ENCODE peak calls at places on chromosomes 3 and 15, in eight cellular contexts. One of them, this sample, is unnamed.

GRCh38 chr15:89926158-89926557 is 13.4 kb upstream of the ARPIN start:
- DNase-seq in renal cortical epithelial cell: no peak
- DNase-seq in lower lobe of right lung: no peak
- DNase-seq in ovary: no peak
- DNase-seq in neural crest cell: no peak
- DNase-seq in stimulated activated CD4-positive, alpha-beta T cell treated with anti-CD3 and anti-CD28 coated beads, Interleukin-2, amount 100 ng/mL, for 48 hours: no peak
- DNase-seq in endothelial cell: no peak
- DNase-seq in Ammon's horn: no peak
- DNase-seq in this sample: no peak

GRCh38 chr3:42402394-42403100 is 7.9 kb downstream of the LYZL4 start:
- DNase-seq in renal cortical epithelial cell: no peak
- DNase-seq in lower lobe of right lung: no peak
- DNase-seq in ovary: no peak
- DNase-seq in neural crest cell: no peak
- DNase-seq in stimulated activated CD4-positive, alpha-beta T cell treated with anti-CD3 and anti-CD28 coated beads, Interleukin-2, amount 100 ng/mL, for 48 hours: no peak
- DNase-seq in endothelial cell: no peak
- DNase-seq in Ammon's horn: no peak
- DNase-seq in this sample: no peak

GRCh38 chr15:44207643-44208042 is 12.6 kb upstream of the FRMD5 start:
- DNase-seq in renal cortical epithelial cell: peak; percentile 49
- DNase-seq in lower lobe of right lung: no peak
- DNase-seq in ovary: no peak
- DNase-seq in neural crest cell: no peak
- DNase-seq in stimulated activated CD4-positive, alpha-beta T cell treated with anti-CD3 and anti-CD28 coated beads, Interleukin-2, amount 100 ng/mL, for 48 hours: no peak
- DNase-seq in endothelial cell: no peak
- DNase-seq in Ammon's horn: peak; percentile 5
- DNase-seq in this sample: no peak

GRCh38 chr3:39019299-39019698 is 32.4 kb downstream of the SCN11A start:
- DNase-seq in renal cortical epithelial cell: no peak
- DNase-seq in lower lobe of right lung: no peak
- DNase-seq in ovary: no peak
- DNase-seq in neural crest cell: no peak
- DNase-seq in stimulated activated CD4-positive, alpha-beta T cell treated with anti-CD3 and anti-CD28 coated beads, Interleukin-2, amount 100 ng/mL, for 48 hours: no peak
- DNase-seq in endothelial cell: no peak
- DNase-seq in Ammon's horn: no peak
- DNase-seq in this sample: no peak

GRCh38 chr3:195921334-195921771 is 13.0 kb upstream of the TNK2 start:
- DNase-seq in renal cortical epithelial cell: no peak
- DNase-seq in lower lobe of right lung: no peak
- DNase-seq in ovary: no peak
- DNase-seq in neural crest cell: no peak
- DNase-seq in stimulated activated CD4-positive, alpha-beta T cell treated with anti-CD3 and anti-CD28 coated beads, Interleukin-2, amount 100 ng/mL, for 48 hours: no peak
- DNase-seq in endothelial cell: no peak
- DNase-seq in Ammon's horn: no peak
- DNase-seq in this sample: no peak

GRCh38 chr3:105598047-105598796 is 231.5 kb downstream of the ALCAM start:
- DNase-seq in renal cortical epithelial cell: peak; percentile 90
- DNase-seq in lower lobe of right lung: no peak
- DNase-seq in ovary: no peak
- DNase-seq in neural crest cell: no peak
- DNase-seq in stimulated activated CD4-positive, alpha-beta T cell treated with anti-CD3 and anti-CD28 coated beads, Interleukin-2, amount 100 ng/mL, for 48 hours: no peak
- DNase-seq in endothelial cell: no peak
- DNase-seq in Ammon's horn: no peak
- DNase-seq in this sample: no peak

GRCh38 chr3:31240894-31241293 is 291.8 kb upstream of the STT3B start:
- DNase-seq in renal cortical epithelial cell: peak; percentile 10
- DNase-seq in lower lobe of right lung: no peak
- DNase-seq in ovary: no peak
- DNase-seq in neural crest cell: no peak
- DNase-seq in stimulated activated CD4-positive, alpha-beta T cell treated with anti-CD3 and anti-CD28 coated beads, Interleukin-2, amount 100 ng/mL, for 48 hours: no peak
- DNase-seq in endothelial cell: no peak
- DNase-seq in Ammon's horn: no peak
- DNase-seq in this sample: no peak

GRCh38 chr3:47034868-47035489 is 55.5 kb downstream of the NBEAL2 start:
- DNase-seq in renal cortical epithelial cell: no peak
- DNase-seq in lower lobe of right lung: no peak
- DNase-seq in ovary: no peak
- DNase-seq in neural crest cell: no peak
- DNase-seq in stimulated activated CD4-positive, alpha-beta T cell treated with anti-CD3 and anti-CD28 coated beads, Interleukin-2, amount 100 ng/mL, for 48 hours: no peak
- DNase-seq in endothelial cell: no peak
- DNase-seq in Ammon's horn: peak; percentile 54
- DNase-seq in this sample: no peak

GRCh38 chr3:53254190-53254809 is 1.5 kb downstream of the TKT start:
- DNase-seq in renal cortical epithelial cell: no peak
- DNase-seq in lower lobe of right lung: no peak
- DNase-seq in ovary: no peak
- DNase-seq in neural crest cell: no peak
- DNase-seq in stimulated activated CD4-positive, alpha-beta T cell treated with anti-CD3 and anti-CD28 coated beads, Interleukin-2, amount 100 ng/mL, for 48 hours: no peak
- DNase-seq in endothelial cell: no peak
- DNase-seq in Ammon's horn: no peak
- DNase-seq in this sample: no peak

GRCh38 chr15:66707310-66708160 is 5.5 kb downstream of the SMAD6 start:
- DNase-seq in renal cortical epithelial cell: peak; percentile 54
- DNase-seq in lower lobe of right lung: no peak
- DNase-seq in ovary: peak; percentile 57
- DNase-seq in neural crest cell: no peak
- DNase-seq in stimulated activated CD4-positive, alpha-beta T cell treated with anti-CD3 and anti-CD28 coated beads, Interleukin-2, amount 100 ng/mL, for 48 hours: no peak
- DNase-seq in endothelial cell: peak; percentile 36
- DNase-seq in Ammon's horn: no peak
- DNase-seq in this sample: peak; percentile 40

GRCh38 chr3:113744941-113745272 is 1.1 kb downstream of the NAA50 start:
- DNase-seq in renal cortical epithelial cell: no peak
- DNase-seq in lower lobe of right lung: no peak
- DNase-seq in ovary: no peak
- DNase-seq in neural crest cell: no peak
- DNase-seq in stimulated activated CD4-positive, alpha-beta T cell treated with anti-CD3 and anti-CD28 coated beads, Interleukin-2, amount 100 ng/mL, for 48 hours: no peak
- DNase-seq in endothelial cell: no peak
- DNase-seq in Ammon's horn: no peak
- DNase-seq in this sample: no peak

GRCh38 chr15:64216161-64216560 is 53.3 kb upstream of the PPIB start:
- DNase-seq in renal cortical epithelial cell: no peak
- DNase-seq in lower lobe of right lung: no peak
- DNase-seq in ovary: no peak
- DNase-seq in neural crest cell: no peak
- DNase-seq in stimulated activated CD4-positive, alpha-beta T cell treated with anti-CD3 and anti-CD28 coated beads, Interleukin-2, amount 100 ng/mL, for 48 hours: no peak
- DNase-seq in endothelial cell: no peak
- DNase-seq in Ammon's horn: no peak
- DNase-seq in this sample: no peak

GRCh38 chr3:113615976-113616375 is 80.5 kb downstream of the USF3 start:
- DNase-seq in renal cortical epithelial cell: no peak
- DNase-seq in lower lobe of right lung: no peak
- DNase-seq in ovary: no peak
- DNase-seq in neural crest cell: no peak
- DNase-seq in stimulated activated CD4-positive, alpha-beta T cell treated with anti-CD3 and anti-CD28 coated beads, Interleukin-2, amount 100 ng/mL, for 48 hours: no peak
- DNase-seq in endothelial cell: no peak
- DNase-seq in Ammon's horn: no peak
- DNase-seq in this sample: no peak

GRCh38 chr3:188036375-188036985 is 117.5 kb upstream of the LPP start:
- DNase-seq in renal cortical epithelial cell: no peak
- DNase-seq in lower lobe of right lung: no peak
- DNase-seq in ovary: no peak
- DNase-seq in neural crest cell: no peak
- DNase-seq in stimulated activated CD4-positive, alpha-beta T cell treated with anti-CD3 and anti-CD28 coated beads, Interleukin-2, amount 100 ng/mL, for 48 hours: no peak
- DNase-seq in endothelial cell: no peak
- DNase-seq in Ammon's horn: no peak
- DNase-seq in this sample: peak; percentile 26

GRCh38 chr15:37101634-37102314 is 1.4 kb upstream of the MEIS2 start:
- DNase-seq in renal cortical epithelial cell: no peak
- DNase-seq in lower lobe of right lung: peak; percentile 74
- DNase-seq in ovary: peak; percentile 81
- DNase-seq in neural crest cell: peak; percentile 73
- DNase-seq in stimulated activated CD4-positive, alpha-beta T cell treated with anti-CD3 and anti-CD28 coated beads, Interleukin-2, amount 100 ng/mL, for 48 hours: no peak
- DNase-seq in endothelial cell: peak; percentile 75
- DNase-seq in Ammon's horn: peak; percentile 74
- DNase-seq in this sample: peak; percentile 81

GRCh38 chr15:80576519-80577090 is 118.5 kb upstream of the ABHD17C start:
- DNase-seq in renal cortical epithelial cell: no peak
- DNase-seq in lower lobe of right lung: no peak
- DNase-seq in ovary: no peak
- DNase-seq in neural crest cell: no peak
- DNase-seq in stimulated activated CD4-positive, alpha-beta T cell treated with anti-CD3 and anti-CD28 coated beads, Interleukin-2, amount 100 ng/mL, for 48 hours: no peak
- DNase-seq in endothelial cell: no peak
- DNase-seq in Ammon's horn: no peak
- DNase-seq in this sample: no peak

GRCh38 chr15:42404461-42405235 is 45.3 kb downstream of the CAPN3 start:
- DNase-seq in renal cortical epithelial cell: peak; percentile 8
- DNase-seq in lower lobe of right lung: no peak
- DNase-seq in ovary: no peak
- DNase-seq in neural crest cell: peak; percentile 15
- DNase-seq in stimulated activated CD4-positive, alpha-beta T cell treated with anti-CD3 and anti-CD28 coated beads, Interleukin-2, amount 100 ng/mL, for 48 hours: no peak
- DNase-seq in endothelial cell: no peak
- DNase-seq in Ammon's horn: peak; percentile 96
- DNase-seq in this sample: no peak

GRCh38 chr3:109608574-109608973 is 271.2 kb upstream of the DPPA4 start:
- DNase-seq in renal cortical epithelial cell: no peak
- DNase-seq in lower lobe of right lung: no peak
- DNase-seq in ovary: no peak
- DNase-seq in neural crest cell: no peak
- DNase-seq in stimulated activated CD4-positive, alpha-beta T cell treated with anti-CD3 and anti-CD28 coated beads, Interleukin-2, amount 100 ng/mL, for 48 hours: no peak
- DNase-seq in endothelial cell: no peak
- DNase-seq in Ammon's horn: no peak
- DNase-seq in this sample: no peak

GRCh38 chr3:69283496-69283895 is 102.4 kb downstream of the FRMD4B start:
- DNase-seq in renal cortical epithelial cell: no peak
- DNase-seq in lower lobe of right lung: no peak
- DNase-seq in ovary: no peak
- DNase-seq in neural crest cell: no peak
- DNase-seq in stimulated activated CD4-positive, alpha-beta T cell treated with anti-CD3 and anti-CD28 coated beads, Interleukin-2, amount 100 ng/mL, for 48 hours: no peak
- DNase-seq in endothelial cell: no peak
- DNase-seq in Ammon's horn: no peak
- DNase-seq in this sample: no peak

GRCh38 chr3:11739712-11740111 is 96.0 kb upstream of the VGLL4 start:
- DNase-seq in renal cortical epithelial cell: no peak
- DNase-seq in lower lobe of right lung: no peak
- DNase-seq in ovary: peak; percentile 30
- DNase-seq in neural crest cell: no peak
- DNase-seq in stimulated activated CD4-positive, alpha-beta T cell treated with anti-CD3 and anti-CD28 coated beads, Interleukin-2, amount 100 ng/mL, for 48 hours: no peak
- DNase-seq in endothelial cell: no peak
- DNase-seq in Ammon's horn: peak; percentile 21
- DNase-seq in this sample: no peak

GRCh38 chr15:23038741-23039150 is 623 bp downstream of the TUBGCP5 start:
- DNase-seq in renal cortical epithelial cell: peak; percentile 42
- DNase-seq in lower lobe of right lung: no peak
- DNase-seq in ovary: no peak
- DNase-seq in neural crest cell: no peak
- DNase-seq in stimulated activated CD4-positive, alpha-beta T cell treated with anti-CD3 and anti-CD28 coated beads, Interleukin-2, amount 100 ng/mL, for 48 hours: no peak
- DNase-seq in endothelial cell: no peak
- DNase-seq in Ammon's horn: peak; percentile 26
- DNase-seq in this sample: peak; percentile 46

GRCh38 chr3:116524455-116524854 is 79.2 kb upstream of the LSAMP start:
- DNase-seq in renal cortical epithelial cell: no peak
- DNase-seq in lower lobe of right lung: no peak
- DNase-seq in ovary: no peak
- DNase-seq in neural crest cell: no peak
- DNase-seq in stimulated activated CD4-positive, alpha-beta T cell treated with anti-CD3 and anti-CD28 coated beads, Interleukin-2, amount 100 ng/mL, for 48 hours: no peak
- DNase-seq in endothelial cell: no peak
- DNase-seq in Ammon's horn: no peak
- DNase-seq in this sample: no peak

GRCh38 chr3:149610351-149611105 is 47.3 kb downstream of the WWTR1 start:
- DNase-seq in renal cortical epithelial cell: peak; percentile 59
- DNase-seq in lower lobe of right lung: no peak
- DNase-seq in ovary: no peak
- DNase-seq in neural crest cell: no peak
- DNase-seq in stimulated activated CD4-positive, alpha-beta T cell treated with anti-CD3 and anti-CD28 coated beads, Interleukin-2, amount 100 ng/mL, for 48 hours: no peak
- DNase-seq in endothelial cell: no peak
- DNase-seq in Ammon's horn: peak; percentile 87
- DNase-seq in this sample: no peak

GRCh38 chr15:88835646-88836045 is 32.4 kb downstream of the ACAN start:
- DNase-seq in renal cortical epithelial cell: peak; percentile 11
- DNase-seq in lower lobe of right lung: no peak
- DNase-seq in ovary: no peak
- DNase-seq in neural crest cell: no peak
- DNase-seq in stimulated activated CD4-positive, alpha-beta T cell treated with anti-CD3 and anti-CD28 coated beads, Interleukin-2, amount 100 ng/mL, for 48 hours: no peak
- DNase-seq in endothelial cell: no peak
- DNase-seq in Ammon's horn: no peak
- DNase-seq in this sample: no peak

GRCh38 chr3:195697582-195698324 is 23.0 kb upstream of the MUC20 start:
- DNase-seq in renal cortical epithelial cell: peak; percentile 76
- DNase-seq in lower lobe of right lung: no peak
- DNase-seq in ovary: no peak
- DNase-seq in neural crest cell: no peak
- DNase-seq in stimulated activated CD4-positive, alpha-beta T cell treated with anti-CD3 and anti-CD28 coated beads, Interleukin-2, amount 100 ng/mL, for 48 hours: no peak
- DNase-seq in endothelial cell: no peak
- DNase-seq in Ammon's horn: no peak
- DNase-seq in this sample: no peak

GRCh38 chr15:71443538-71443937 is 328.3 kb downstream of the THSD4 start:
- DNase-seq in renal cortical epithelial cell: peak; percentile 46
- DNase-seq in lower lobe of right lung: peak; percentile 62
- DNase-seq in ovary: peak; percentile 54
- DNase-seq in neural crest cell: peak; percentile 65
- DNase-seq in stimulated activated CD4-positive, alpha-beta T cell treated with anti-CD3 and anti-CD28 coated beads, Interleukin-2, amount 100 ng/mL, for 48 hours: peak; percentile 43
- DNase-seq in endothelial cell: peak; percentile 61
- DNase-seq in Ammon's horn: peak; percentile 36
- DNase-seq in this sample: no peak

GRCh38 chr3:169641167-169641566 is 22.3 kb downstream of the MECOM start:
- DNase-seq in renal cortical epithelial cell: no peak
- DNase-seq in lower lobe of right lung: no peak
- DNase-seq in ovary: no peak
- DNase-seq in neural crest cell: no peak
- DNase-seq in stimulated activated CD4-positive, alpha-beta T cell treated with anti-CD3 and anti-CD28 coated beads, Interleukin-2, amount 100 ng/mL, for 48 hours: no peak
- DNase-seq in endothelial cell: no peak
- DNase-seq in Ammon's horn: no peak
- DNase-seq in this sample: no peak

GRCh38 chr3:38586546-38587520 is 62.7 kb downstream of the SCN5A start:
- DNase-seq in renal cortical epithelial cell: no peak
- DNase-seq in lower lobe of right lung: peak; percentile 28
- DNase-seq in ovary: peak; percentile 3
- DNase-seq in neural crest cell: no peak
- DNase-seq in stimulated activated CD4-positive, alpha-beta T cell treated with anti-CD3 and anti-CD28 coated beads, Interleukin-2, amount 100 ng/mL, for 48 hours: no peak
- DNase-seq in endothelial cell: no peak
- DNase-seq in Ammon's horn: no peak
- DNase-seq in this sample: no peak

GRCh38 chr3:25532763-25533162 is 104.7 kb downstream of the RARB start:
- DNase-seq in renal cortical epithelial cell: no peak
- DNase-seq in lower lobe of right lung: no peak
- DNase-seq in ovary: no peak
- DNase-seq in neural crest cell: peak; percentile 8
- DNase-seq in stimulated activated CD4-positive, alpha-beta T cell treated with anti-CD3 and anti-CD28 coated beads, Interleukin-2, amount 100 ng/mL, for 48 hours: peak; percentile 36
- DNase-seq in endothelial cell: no peak
- DNase-seq in Ammon's horn: no peak
- DNase-seq in this sample: no peak

GRCh38 chr3:9206287-9206686 is 43.2 kb downstream of the SRGAP3 start:
- DNase-seq in renal cortical epithelial cell: no peak
- DNase-seq in lower lobe of right lung: no peak
- DNase-seq in ovary: no peak
- DNase-seq in neural crest cell: no peak
- DNase-seq in stimulated activated CD4-positive, alpha-beta T cell treated with anti-CD3 and anti-CD28 coated beads, Interleukin-2, amount 100 ng/mL, for 48 hours: no peak
- DNase-seq in endothelial cell: no peak
- DNase-seq in Ammon's horn: no peak
- DNase-seq in this sample: no peak

This sample was measured in HuH-7.5.